ENCODE peak calls at places on chromosomes 3 and 15, in nine cellular contexts. X is GM13976, G is mesothelial cell of epicardium, T is endodermal cell, C is hepatocyte, W is dorsolateral prefrontal cortex, B is WERI-Rb-1, H is AG10803, J is endothelial cell. P is an unnamed sample.
A peak's percentile ranks its signal among the peaks of the same experiment; 100 is the strongest.

GRCh38 chr3:111764645-111765091 is 94.4 kb upstream of the PHLDB2 start:
- DNase-seq in X (no peak), G (no peak), T (no peak), C (peak; percentile 34), W (no peak), B (no peak), H (peak; percentile 64), J (no peak), P (no peak)

GRCh38 chr15:77039817-77040216 is 31.1 kb downstream of the TSPAN3 start:
- DNase-seq in X (no peak), G (no peak), T (no peak), C (no peak), W (no peak), B (no peak), H (no peak), J (no peak), P (no peak)

GRCh38 chr3:69671082-69671952 is 67.9 kb upstream of the MITF start:
- DNase-seq in X (peak; percentile 36), G (no peak), T (no peak), C (peak; percentile 60), W (no peak), B (no peak), H (peak; percentile 26), J (peak; percentile 55), P (no peak)

GRCh38 chr3:128590948-128591347 is 59.7 kb downstream of the RPN1 start:
- DNase-seq in X (no peak), G (no peak), T (peak; percentile 91), C (no peak), W (no peak), B (peak; percentile 49), H (no peak), J (no peak), P (no peak)

GRCh38 chr15:41966414-41966812 is 5.9 kb downstream of the EHD4 start:
- DNase-seq in X (no peak), G (no peak), T (peak; percentile 24), C (no peak), W (no peak), B (no peak), H (no peak), J (no peak), P (no peak)

GRCh38 chr3:134445631-134446030 is 40.2 kb downstream of the ANAPC13 start:
- DNase-seq in X (no peak), G (no peak), T (no peak), C (peak; percentile 42), W (no peak), B (no peak), H (peak; percentile 81), J (no peak), P (no peak)

GRCh38 chr3:108103040-108103751 is 12.4 kb upstream of the CD47 start:
- DNase-seq in X (no peak), G (no peak), T (peak; percentile 71), C (no peak), W (no peak), B (no peak), H (no peak), J (no peak), P (no peak)

GRCh38 chr3:67790043-67790442 is 135.6 kb upstream of the SUCLG2 start:
- DNase-seq in X (peak; percentile 36), G (no peak), T (peak; percentile 90), C (peak; percentile 49), W (no peak), B (peak; percentile 65), H (peak; percentile 49), J (peak; percentile 77), P (no peak)

GRCh38 chr15:70336425-70337009 is 238.8 kb upstream of the TLE3 start:
- DNase-seq in X (no peak), G (no peak), T (no peak), C (no peak), W (no peak), B (no peak), H (no peak), J (no peak), P (no peak)

DNA sequence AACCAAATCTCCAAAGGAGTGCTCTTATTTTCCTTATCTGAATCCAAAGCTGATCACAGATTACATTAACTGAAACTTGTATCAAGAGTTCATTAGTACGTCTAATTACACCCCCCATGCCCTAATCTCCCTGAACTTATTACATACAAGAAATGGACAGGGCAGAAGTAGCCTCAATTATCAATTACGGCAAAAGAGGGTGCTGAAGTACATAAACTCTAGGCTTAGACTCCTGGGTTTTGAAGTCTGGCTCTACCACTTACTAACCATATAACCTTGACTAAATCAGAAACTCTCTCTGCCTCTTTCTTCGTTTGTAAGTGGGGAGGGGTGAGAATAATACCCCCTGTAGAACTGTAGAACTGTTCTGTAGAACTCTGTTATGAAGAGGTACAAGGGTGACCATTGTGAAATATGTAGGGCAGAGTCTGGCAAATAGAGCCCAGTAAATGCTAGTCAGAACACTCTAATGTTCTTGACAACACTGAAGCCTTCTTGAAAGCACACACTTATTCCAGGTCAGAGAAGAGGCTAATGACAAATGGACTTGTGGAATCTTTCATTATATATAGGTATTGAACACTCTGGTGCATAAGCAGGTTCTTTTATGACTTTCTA is 19.6 kb upstream of the OR5K4 start:
- DNase-seq in X (no peak), G (no peak), T (no peak), C (no peak), W (no peak), B (peak; percentile 6), H (no peak), J (no peak), P (no peak)
- TF ChIP-seq CTCF in X (no peak), G (no peak), T (no peak), C (no peak), W (no peak), B (peak; percentile 20), H (no peak), J (no peak), P (no peak)

GRCh38 chr3:122941233-122942206 is 86.0 kb downstream of the SEMA5B start:
- DNase-seq in X (no peak), G (no peak), T (no peak), C (no peak), W (no peak), B (no peak), H (no peak), J (no peak), P (no peak)
- TF ChIP-seq CTCF in X (no peak), G (peak; percentile 15), T (peak; percentile 75), C (peak; percentile 19), W (no peak), B (peak; percentile 47), H (peak; percentile 55), J (peak; percentile 45), P (no peak)

GRCh38 chr15:51536965-51537574 is 85.5 kb downstream of the DMXL2 start:
- DNase-seq in X (no peak), G (no peak), T (no peak), C (peak; percentile 17), W (no peak), B (no peak), H (peak; percentile 37), J (peak; percentile 7), P (no peak)
- TF ChIP-seq CTCF in X (peak; percentile 35), G (peak; percentile 10), T (peak; percentile 82), C (peak; percentile 61), W (peak; percentile 40), B (peak; percentile 57), H (peak; percentile 80), J (peak; percentile 65), P (no peak)

DNA sequence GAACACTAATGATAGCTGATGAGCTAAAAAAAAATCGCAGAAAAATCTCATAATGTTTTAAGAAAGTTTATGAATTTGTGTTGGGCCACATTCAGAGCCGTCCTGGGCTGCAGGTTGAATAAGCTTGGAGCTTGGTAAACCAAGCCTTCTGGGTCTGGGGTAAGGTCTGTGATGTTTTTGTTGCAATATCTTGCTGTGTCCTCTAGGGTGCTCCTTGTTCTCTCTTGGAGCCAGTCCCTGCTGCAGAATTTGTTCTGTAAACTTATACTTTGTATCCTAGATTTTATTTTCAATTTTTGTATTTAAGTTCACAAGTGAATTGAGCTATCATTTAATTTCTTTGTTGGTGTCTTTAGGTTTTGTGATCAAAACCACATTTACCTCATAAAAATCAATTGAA is 143.7 kb downstream of the NR1D2 start:
- DNase-seq in X (peak; percentile 21), G (no peak), T (peak; percentile 43), C (peak; percentile 35), W (no peak), B (peak; percentile 20), H (peak; percentile 47), J (no peak), P (no peak)
- TF ChIP-seq CTCF in X (no peak), G (no peak), T (peak; percentile 74), C (peak; percentile 34), W (no peak), B (peak; percentile 64), H (peak; percentile 62), J (peak; percentile 50), P (no peak)

GRCh38 chr15:36208868-36209582 is 370.4 kb upstream of the CDIN1 start:
- DNase-seq in X (no peak), G (no peak), T (no peak), C (no peak), W (no peak), B (no peak), H (peak; percentile 25), J (no peak), P (no peak)
- TF ChIP-seq CTCF in X (no peak), G (no peak), T (peak; percentile 26), C (peak; percentile 32), W (peak; percentile 28), B (no peak), H (peak; percentile 53), J (no peak), P (no peak)

DNA sequence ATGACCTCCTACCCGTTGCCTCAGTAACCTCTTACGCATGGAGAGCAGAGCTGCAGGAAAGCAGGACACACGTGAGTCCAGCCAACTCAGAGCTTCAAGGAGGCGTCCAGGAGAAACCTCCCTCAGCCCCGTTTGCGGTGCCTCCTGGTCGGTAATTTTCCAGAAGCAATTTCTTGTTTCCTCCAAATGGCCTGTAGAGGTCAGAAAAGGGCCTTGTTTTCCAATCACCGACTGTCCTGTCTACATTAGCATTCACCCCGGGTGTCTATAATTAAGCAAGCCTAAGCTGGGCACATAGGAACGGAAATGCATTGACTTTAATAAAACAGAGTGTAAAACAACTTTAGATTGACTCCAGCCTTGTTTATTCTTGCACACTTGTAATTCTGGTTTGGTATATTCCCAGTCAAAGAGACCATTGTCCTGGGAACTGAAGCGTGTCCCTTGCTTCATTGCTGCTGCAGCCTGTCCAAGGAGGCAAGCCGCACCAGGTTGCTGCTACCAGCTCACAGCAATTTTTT is 836.2 kb downstream of the AGBL1 start:
- DNase-seq in X (peak; percentile 28), G (no peak), T (peak; percentile 75), C (peak; percentile 76), W (peak; percentile 55), B (peak; percentile 30), H (peak; percentile 61), J (peak; percentile 26), P (no peak)
- TF ChIP-seq CTCF in X (no peak), G (no peak), T (peak; percentile 82), C (peak; percentile 67), W (peak; percentile 84), B (peak; percentile 53), H (peak; percentile 66), J (peak; percentile 22), P (no peak)

DNA sequence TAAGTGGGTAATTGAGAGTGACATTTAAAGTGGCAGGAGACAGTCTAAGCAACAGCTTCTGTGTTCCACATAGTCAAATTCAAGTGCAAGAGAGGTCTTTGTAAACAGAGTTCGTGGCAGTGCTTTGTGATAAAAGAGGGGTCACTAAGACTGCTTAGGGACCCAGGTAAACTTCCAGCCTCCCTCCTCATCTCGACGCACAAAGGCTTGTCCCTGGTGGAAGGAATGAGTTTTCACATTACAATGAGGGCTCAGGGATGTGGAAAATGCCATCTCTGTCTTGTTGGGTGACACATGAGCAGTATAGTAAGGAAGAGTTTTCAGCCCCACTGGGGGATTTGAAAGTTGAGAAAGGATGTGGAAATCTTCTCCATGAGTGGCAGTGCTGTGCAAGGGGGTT is 7.3 kb downstream of the GMNC start:
- DNase-seq in X (no peak), G (no peak), T (peak; percentile 65), C (no peak), W (no peak), B (no peak), H (no peak), J (no peak), P (no peak)
- TF ChIP-seq CTCF in X (no peak), G (no peak), T (peak; percentile 69), C (no peak), W (no peak), B (no peak), H (no peak), J (peak; percentile 26), P (no peak)

P was measured in omental fat pad.